ENCODE peak calls at places on chromosomes 5 and 9, in six cellular contexts. One of them, this sample, is unnamed.

GRCh38 chr5:166713281-166713680 is 1578.2 kb upstream of the WWC1 start:
- DNase-seq in RPMI7951: no peak
- DNase-seq in fibroblast of gingiva: no peak
- DNase-seq in AG09319: no peak
- DNase-seq in ovary: no peak
- DNase-seq in iris pigment epithelial cell: no peak
- DNase-seq in this sample: no peak

GRCh38 chr5:41156739-41157138 is 56.6 kb downstream of the C6 start:
- DNase-seq in RPMI7951: no peak
- DNase-seq in fibroblast of gingiva: peak
- DNase-seq in AG09319: peak
- DNase-seq in ovary: no peak
- DNase-seq in iris pigment epithelial cell: peak
- DNase-seq in this sample: no peak

GRCh38 chr9:698276-698675 is 143.2 kb upstream of the DMRT1 start:
- DNase-seq in RPMI7951: peak
- DNase-seq in fibroblast of gingiva: no peak
- DNase-seq in AG09319: no peak
- DNase-seq in ovary: no peak
- DNase-seq in iris pigment epithelial cell: peak
- DNase-seq in this sample: no peak

GRCh38 chr9:89161221-89161620 is 17.4 kb downstream of the SHC3 start:
- DNase-seq in RPMI7951: no peak
- DNase-seq in fibroblast of gingiva: no peak
- DNase-seq in AG09319: no peak
- DNase-seq in ovary: no peak
- DNase-seq in iris pigment epithelial cell: no peak
- DNase-seq in this sample: no peak

GRCh38 chr5:135243194-135244191 is 155.5 kb downstream of the MACROH2A1 start:
- DNase-seq in RPMI7951: no peak
- DNase-seq in fibroblast of gingiva: no peak
- DNase-seq in AG09319: no peak
- DNase-seq in ovary: peak
- DNase-seq in iris pigment epithelial cell: no peak
- DNase-seq in this sample: peak

GRCh38 chr9:77712533-77713130 is 64.5 kb upstream of the GNA14 start:
- DNase-seq in RPMI7951: peak
- DNase-seq in fibroblast of gingiva: peak
- DNase-seq in AG09319: no peak
- DNase-seq in ovary: no peak
- DNase-seq in iris pigment epithelial cell: peak
- DNase-seq in this sample: no peak

GRCh38 chr5:32339198-32339597 is 26.5 kb upstream of the MTMR12 start:
- DNase-seq in RPMI7951: peak
- DNase-seq in fibroblast of gingiva: no peak
- DNase-seq in AG09319: no peak
- DNase-seq in ovary: no peak
- DNase-seq in iris pigment epithelial cell: peak
- DNase-seq in this sample: no peak

GRCh38 chr9:109098221-109098959 is 21.4 kb downstream of the TMEM245 start:
- DNase-seq in RPMI7951: peak
- DNase-seq in fibroblast of gingiva: peak
- DNase-seq in AG09319: peak
- DNase-seq in ovary: peak
- DNase-seq in iris pigment epithelial cell: peak
- DNase-seq in this sample: peak

GRCh38 chr9:113636165-113636564 is 172.6 kb downstream of the RGS3 start:
- DNase-seq in RPMI7951: no peak
- DNase-seq in fibroblast of gingiva: peak
- DNase-seq in AG09319: peak
- DNase-seq in ovary: no peak
- DNase-seq in iris pigment epithelial cell: peak
- DNase-seq in this sample: no peak

GRCh38 chr5:56941981-56942380 is 9.9 kb downstream of the MIER3 start:
- DNase-seq in RPMI7951: peak
- DNase-seq in fibroblast of gingiva: peak
- DNase-seq in AG09319: peak
- DNase-seq in ovary: no peak
- DNase-seq in iris pigment epithelial cell: peak
- DNase-seq in this sample: no peak

GRCh38 chr5:157265714-157266285 is at the start of gene CYFIP2:
- DNase-seq in RPMI7951: no peak
- DNase-seq in fibroblast of gingiva: no peak
- DNase-seq in AG09319: no peak
- DNase-seq in ovary: peak
- DNase-seq in iris pigment epithelial cell: no peak
- DNase-seq in this sample: peak

GRCh38 chr9:130500340-130500771 is 55.6 kb downstream of the ASS1 start:
- DNase-seq in RPMI7951: no peak
- DNase-seq in fibroblast of gingiva: no peak
- DNase-seq in AG09319: no peak
- DNase-seq in ovary: no peak
- DNase-seq in iris pigment epithelial cell: no peak
- DNase-seq in this sample: no peak

GRCh38 chr9:127971357-127972315 is 9.2 kb downstream of the EEIG1 start:
- DNase-seq in RPMI7951: no peak
- DNase-seq in fibroblast of gingiva: peak
- DNase-seq in AG09319: no peak
- DNase-seq in ovary: no peak
- DNase-seq in iris pigment epithelial cell: no peak
- DNase-seq in this sample: no peak

GRCh38 chr5:134125195-134126015 is 10.9 kb downstream of the TCF7 start:
- DNase-seq in RPMI7951: peak
- DNase-seq in fibroblast of gingiva: peak
- DNase-seq in AG09319: peak
- DNase-seq in ovary: peak
- DNase-seq in iris pigment epithelial cell: peak
- DNase-seq in this sample: no peak

GRCh38 chr9:136975624-136976023 is 1.7 kb upstream of the PTGDS start:
- DNase-seq in RPMI7951: peak
- DNase-seq in fibroblast of gingiva: no peak
- DNase-seq in AG09319: no peak
- DNase-seq in ovary: no peak
- DNase-seq in iris pigment epithelial cell: no peak
- DNase-seq in this sample: peak

GRCh38 chr9:107792596-107792995 is 303.0 kb upstream of the KLF4 start:
- DNase-seq in RPMI7951: no peak
- DNase-seq in fibroblast of gingiva: no peak
- DNase-seq in AG09319: no peak
- DNase-seq in ovary: no peak
- DNase-seq in iris pigment epithelial cell: no peak
- DNase-seq in this sample: no peak

GRCh38 chr9:31325778-31326177 is 1058.7 kb upstream of the ACO1 start:
- DNase-seq in RPMI7951: no peak
- DNase-seq in fibroblast of gingiva: no peak
- DNase-seq in AG09319: no peak
- DNase-seq in ovary: no peak
- DNase-seq in iris pigment epithelial cell: no peak
- DNase-seq in this sample: no peak

GRCh38 chr9:70519912-70520724 is 105.7 kb upstream of the KLF9 start:
- DNase-seq in RPMI7951: no peak
- DNase-seq in fibroblast of gingiva: no peak
- DNase-seq in AG09319: no peak
- DNase-seq in ovary: no peak
- DNase-seq in iris pigment epithelial cell: no peak
- DNase-seq in this sample: no peak

GRCh38 chr9:121816449-121816817 is 165.0 kb downstream of the DAB2IP start:
- DNase-seq in RPMI7951: no peak
- DNase-seq in fibroblast of gingiva: no peak
- DNase-seq in AG09319: no peak
- DNase-seq in ovary: no peak
- DNase-seq in iris pigment epithelial cell: no peak
- DNase-seq in this sample: no peak

GRCh38 chr9:31629292-31629691 is 755.2 kb upstream of the ACO1 start:
- DNase-seq in RPMI7951: no peak
- DNase-seq in fibroblast of gingiva: no peak
- DNase-seq in AG09319: no peak
- DNase-seq in ovary: no peak
- DNase-seq in iris pigment epithelial cell: no peak
- DNase-seq in this sample: no peak

GRCh38 chr9:75101004-75101601 is 12.8 kb downstream of the OSTF1 start:
- DNase-seq in RPMI7951: no peak
- DNase-seq in fibroblast of gingiva: no peak
- DNase-seq in AG09319: no peak
- DNase-seq in ovary: peak
- DNase-seq in iris pigment epithelial cell: no peak
- DNase-seq in this sample: no peak

GRCh38 chr5:174401793-174402192 is 322.6 kb upstream of the MSX2 start:
- DNase-seq in RPMI7951: no peak
- DNase-seq in fibroblast of gingiva: no peak
- DNase-seq in AG09319: no peak
- DNase-seq in ovary: no peak
- DNase-seq in iris pigment epithelial cell: no peak
- DNase-seq in this sample: no peak

GRCh38 chr9:101365181-101365580 is 19.6 kb downstream of the BAAT start:
- DNase-seq in RPMI7951: no peak
- DNase-seq in fibroblast of gingiva: no peak
- DNase-seq in AG09319: no peak
- DNase-seq in ovary: no peak
- DNase-seq in iris pigment epithelial cell: no peak
- DNase-seq in this sample: no peak

GRCh38 chr9:110189001-110189400 is 19.0 kb downstream of the C9orf152 start:
- DNase-seq in RPMI7951: no peak
- DNase-seq in fibroblast of gingiva: no peak
- DNase-seq in AG09319: no peak
- DNase-seq in ovary: peak
- DNase-seq in iris pigment epithelial cell: peak
- DNase-seq in this sample: no peak

GRCh38 chr5:6080930-6081726 is 297.2 kb downstream of the MED10 start:
- DNase-seq in RPMI7951: no peak
- DNase-seq in fibroblast of gingiva: peak
- DNase-seq in AG09319: no peak
- DNase-seq in ovary: no peak
- DNase-seq in iris pigment epithelial cell: no peak
- DNase-seq in this sample: no peak

GRCh38 chr5:157366741-157367684 is 93.0 kb upstream of the NIPAL4 start:
- DNase-seq in RPMI7951: peak
- DNase-seq in fibroblast of gingiva: peak
- DNase-seq in AG09319: peak
- DNase-seq in ovary: no peak
- DNase-seq in iris pigment epithelial cell: peak
- DNase-seq in this sample: no peak

GRCh38 chr5:145797336-145797735 is 37.8 kb downstream of the PRELID2 start:
- DNase-seq in RPMI7951: peak
- DNase-seq in fibroblast of gingiva: no peak
- DNase-seq in AG09319: no peak
- DNase-seq in ovary: no peak
- DNase-seq in iris pigment epithelial cell: peak
- DNase-seq in this sample: no peak

GRCh38 chr5:134840811-134841210 is 5.0 kb upstream of the C5orf24 start:
- DNase-seq in RPMI7951: peak
- DNase-seq in fibroblast of gingiva: no peak
- DNase-seq in AG09319: no peak
- DNase-seq in ovary: no peak
- DNase-seq in iris pigment epithelial cell: no peak
- DNase-seq in this sample: no peak

GRCh38 chr5:172795401-172795977 is 24.5 kb upstream of the DUSP1 start:
- DNase-seq in RPMI7951: peak
- DNase-seq in fibroblast of gingiva: peak
- DNase-seq in AG09319: peak
- DNase-seq in ovary: peak
- DNase-seq in iris pigment epithelial cell: peak
- DNase-seq in this sample: no peak

GRCh38 chr5:39253211-39253610 is 33.8 kb upstream of the FYB1 start:
- DNase-seq in RPMI7951: peak
- DNase-seq in fibroblast of gingiva: no peak
- DNase-seq in AG09319: no peak
- DNase-seq in ovary: no peak
- DNase-seq in iris pigment epithelial cell: no peak
- DNase-seq in this sample: no peak

GRCh38 chr5:76958976-76959767 is 6.3 kb downstream of the CRHBP start:
- DNase-seq in RPMI7951: peak
- DNase-seq in fibroblast of gingiva: peak
- DNase-seq in AG09319: no peak
- DNase-seq in ovary: no peak
- DNase-seq in iris pigment epithelial cell: peak
- DNase-seq in this sample: no peak

GRCh38 chr9:1880038-1880565 is 135.0 kb upstream of the SMARCA2 start:
- DNase-seq in RPMI7951: no peak
- DNase-seq in fibroblast of gingiva: no peak
- DNase-seq in AG09319: no peak
- DNase-seq in ovary: no peak
- DNase-seq in iris pigment epithelial cell: no peak
- DNase-seq in this sample: no peak

GRCh38 chr9:111959468-111959941 is 62.9 kb downstream of the UGCG start:
- DNase-seq in RPMI7951: peak
- DNase-seq in fibroblast of gingiva: peak
- DNase-seq in AG09319: peak
- DNase-seq in ovary: no peak
- DNase-seq in iris pigment epithelial cell: peak
- DNase-seq in this sample: no peak

GRCh38 chr9:85987236-85987635 is 46.3 kb downstream of the NAA35 start:
- DNase-seq in RPMI7951: no peak
- DNase-seq in fibroblast of gingiva: peak
- DNase-seq in AG09319: no peak
- DNase-seq in ovary: no peak
- DNase-seq in iris pigment epithelial cell: peak
- DNase-seq in this sample: no peak

GRCh38 chr5:180012316-180012715 is 59.2 kb downstream of the RNF130 start:
- DNase-seq in RPMI7951: no peak
- DNase-seq in fibroblast of gingiva: no peak
- DNase-seq in AG09319: no peak
- DNase-seq in ovary: no peak
- DNase-seq in iris pigment epithelial cell: no peak
- DNase-seq in this sample: no peak

GRCh38 chr5:14417792-14418765 is 163.5 kb upstream of the OTULINL start:
- DNase-seq in RPMI7951: peak
- DNase-seq in fibroblast of gingiva: no peak
- DNase-seq in AG09319: no peak
- DNase-seq in ovary: no peak
- DNase-seq in iris pigment epithelial cell: peak
- DNase-seq in this sample: no peak

GRCh38 chr5:74468421-74468820 is 172.1 kb downstream of the ENC1 start:
- DNase-seq in RPMI7951: no peak
- DNase-seq in fibroblast of gingiva: no peak
- DNase-seq in AG09319: no peak
- DNase-seq in ovary: no peak
- DNase-seq in iris pigment epithelial cell: no peak
- DNase-seq in this sample: no peak